ENCODE peak calls at places on chromosomes 4 and X, in five cellular contexts. One of them, this sample, is unnamed.

GRCh38 chrX:110561036-110561435 is 202.4 kb downstream of the RTL9 start:
- DNase-seq in heart left ventricle: no peak
- DNase-seq in IMR-90: no peak
- DNase-seq in H54: no peak
- DNase-seq in HCT116: no peak
- DNase-seq in this sample: no peak

GRCh38 chr4:30416547-30416946 is 303.6 kb upstream of the PCDH7 start:
- DNase-seq in IMR-90: no peak
- DNase-seq in heart left ventricle: no peak
- DNase-seq in HCT116: no peak
- DNase-seq in H54: no peak
- DNase-seq in this sample: no peak

GRCh38 chr4:56276547-56276946 is 110.7 kb downstream of the AASDH start:
- DNase-seq in heart left ventricle: no peak
- DNase-seq in HCT116: no peak
- DNase-seq in H54: no peak
- DNase-seq in IMR-90: peak; percentile 19
- DNase-seq in this sample: no peak

GRCh38 chrX:103211012-103211715 is 3.7 kb upstream of the BEX4 start:
- DNase-seq in IMR-90: peak; percentile 34
- DNase-seq in HCT116: peak; percentile 10
- DNase-seq in H54: no peak
- DNase-seq in heart left ventricle: no peak
- DNase-seq in this sample: peak; percentile 63

GRCh38 chrX:41655101-41655500 is 33.7 kb upstream of the GPR34 start:
- DNase-seq in HCT116: no peak
- DNase-seq in heart left ventricle: no peak
- DNase-seq in H54: no peak
- DNase-seq in IMR-90: no peak
- DNase-seq in this sample: no peak

GRCh38 chrX:105647749-105648148 is 174.6 kb upstream of the NRK start:
- DNase-seq in H54: no peak
- DNase-seq in HCT116: no peak
- DNase-seq in heart left ventricle: no peak
- DNase-seq in IMR-90: no peak
- DNase-seq in this sample: no peak

GRCh38 chr4:176150283-176150682 is 45.1 kb downstream of the SPATA4 start:
- DNase-seq in H54: no peak
- DNase-seq in IMR-90: peak; percentile 46
- DNase-seq in heart left ventricle: no peak
- DNase-seq in HCT116: peak; percentile 23
- DNase-seq in this sample: no peak

GRCh38 chr4:39873823-39874222 is 103.9 kb downstream of the PDS5A start:
- DNase-seq in HCT116: no peak
- DNase-seq in heart left ventricle: no peak
- DNase-seq in IMR-90: no peak
- DNase-seq in H54: no peak
- DNase-seq in this sample: no peak

GRCh38 chr4:163875327-163875726 is 380.8 kb downstream of the TMA16 start:
- DNase-seq in heart left ventricle: no peak
- DNase-seq in HCT116: no peak
- DNase-seq in IMR-90: no peak
- DNase-seq in H54: no peak
- DNase-seq in this sample: no peak

GRCh38 chr4:76622126-76622525 is 187.1 kb downstream of the SHROOM3 start:
- DNase-seq in H54: no peak
- DNase-seq in IMR-90: peak; percentile 31
- DNase-seq in HCT116: no peak
- DNase-seq in heart left ventricle: no peak
- DNase-seq in this sample: no peak

DNA sequence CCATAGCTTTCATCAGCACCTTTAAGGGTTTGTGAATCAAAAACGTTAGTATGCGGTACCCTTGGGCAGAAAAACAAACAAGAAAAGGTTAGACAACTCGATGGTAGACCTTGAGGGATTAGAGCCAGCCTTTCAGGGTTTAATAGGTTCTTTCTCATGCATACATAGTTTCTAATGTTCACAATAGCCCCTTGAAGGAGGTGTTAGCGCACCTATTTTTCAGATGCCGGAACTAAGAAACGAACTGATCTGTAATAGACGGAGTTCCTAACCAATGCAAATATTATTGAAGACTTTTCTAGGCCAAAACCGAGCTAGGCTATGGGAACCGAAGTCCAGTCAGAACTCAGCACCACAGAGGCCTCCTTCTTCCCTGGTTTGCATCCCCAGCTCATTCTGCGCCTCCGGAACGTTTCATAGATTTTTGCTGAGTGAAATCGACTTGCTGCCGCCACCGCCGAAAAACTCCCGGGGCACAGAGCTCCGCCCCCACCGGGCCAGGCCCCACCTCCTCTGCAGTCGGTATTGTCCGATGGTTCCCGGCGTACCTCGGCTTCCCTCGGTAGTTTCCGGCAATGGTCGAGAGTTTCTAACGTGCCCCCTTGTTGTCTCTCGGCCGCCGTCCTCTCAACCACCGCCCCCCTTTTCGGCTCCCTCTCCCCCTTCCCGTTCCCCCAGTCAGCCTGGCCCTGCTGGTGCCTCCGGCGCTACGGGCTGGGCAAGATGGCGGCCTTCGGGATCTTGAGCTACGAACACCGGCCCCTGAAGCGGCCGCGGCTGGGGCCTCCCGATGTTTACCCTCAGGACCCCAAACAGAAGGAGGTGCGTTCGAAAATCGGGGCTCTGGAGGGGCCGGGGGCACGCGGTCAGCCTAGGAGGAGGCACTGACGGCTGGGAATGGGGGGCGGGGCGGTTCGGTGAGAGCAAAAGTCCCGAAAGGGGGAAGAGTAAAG is at the start of gene MED12:
- DNase-seq in HCT116: no peak
- DNase-seq in heart left ventricle: peak; percentile 88
- DNase-seq in IMR-90: peak; percentile 75
- DNase-seq in H54: peak; percentile 59
- DNase-seq in this sample: peak; percentile 92
- TF ChIP-seq POLR2A in HCT116: peak; percentile 43
- TF ChIP-seq POLR2A in heart left ventricle: no peak
- TF ChIP-seq POLR2A in IMR-90: peak; percentile 15
- TF ChIP-seq POLR2A in H54: peak; percentile 31
- TF ChIP-seq POLR2A in this sample: no peak

DNA sequence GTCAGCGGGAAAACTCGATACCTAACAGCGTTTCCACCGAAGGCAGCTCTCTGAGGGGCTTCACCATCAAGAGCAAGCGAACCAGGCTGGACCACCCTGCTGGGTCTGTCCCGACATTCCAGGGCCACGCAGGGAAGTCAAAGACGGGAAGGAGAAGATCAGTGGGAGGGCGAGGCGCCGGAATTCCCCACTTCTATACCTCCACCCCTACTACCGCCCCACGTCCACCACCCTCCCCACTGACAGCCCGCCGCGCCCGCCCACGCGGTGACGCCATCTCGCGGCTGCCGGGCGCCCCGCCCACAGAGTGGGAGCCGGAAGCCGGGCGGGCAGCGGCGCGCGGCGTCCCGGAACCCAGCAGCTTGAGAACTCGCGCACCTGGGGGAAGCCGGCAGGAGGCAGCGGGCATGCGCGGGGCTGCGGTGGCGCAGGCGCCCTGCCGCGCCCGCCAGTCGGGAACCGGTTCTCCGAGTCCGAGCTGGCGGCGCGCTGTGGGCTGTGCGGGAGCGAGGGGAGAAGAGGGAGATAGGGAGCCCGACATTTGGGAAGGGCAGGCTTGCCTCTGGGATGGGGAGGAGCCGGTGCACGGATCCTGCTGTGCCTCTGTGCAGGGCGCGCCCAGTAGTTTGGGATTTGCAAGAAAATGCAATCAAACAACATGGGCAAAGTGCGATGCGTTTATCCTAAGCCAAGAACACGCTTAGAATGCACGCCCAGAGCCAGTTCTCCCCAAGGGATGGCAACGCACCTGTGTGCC is 3.2 kb upstream of the STIM2 start:
- DNase-seq in H54: peak; percentile 66
- DNase-seq in IMR-90: peak; percentile 84
- DNase-seq in HCT116: peak; percentile 67
- DNase-seq in heart left ventricle: peak; percentile 95
- DNase-seq in this sample: peak; percentile 94
- TF ChIP-seq POLR2A in H54: peak; percentile 67
- TF ChIP-seq POLR2A in IMR-90: no peak
- TF ChIP-seq POLR2A in HCT116: peak; percentile 72
- TF ChIP-seq POLR2A in heart left ventricle: no peak
- TF ChIP-seq POLR2A in this sample: no peak

DNA sequence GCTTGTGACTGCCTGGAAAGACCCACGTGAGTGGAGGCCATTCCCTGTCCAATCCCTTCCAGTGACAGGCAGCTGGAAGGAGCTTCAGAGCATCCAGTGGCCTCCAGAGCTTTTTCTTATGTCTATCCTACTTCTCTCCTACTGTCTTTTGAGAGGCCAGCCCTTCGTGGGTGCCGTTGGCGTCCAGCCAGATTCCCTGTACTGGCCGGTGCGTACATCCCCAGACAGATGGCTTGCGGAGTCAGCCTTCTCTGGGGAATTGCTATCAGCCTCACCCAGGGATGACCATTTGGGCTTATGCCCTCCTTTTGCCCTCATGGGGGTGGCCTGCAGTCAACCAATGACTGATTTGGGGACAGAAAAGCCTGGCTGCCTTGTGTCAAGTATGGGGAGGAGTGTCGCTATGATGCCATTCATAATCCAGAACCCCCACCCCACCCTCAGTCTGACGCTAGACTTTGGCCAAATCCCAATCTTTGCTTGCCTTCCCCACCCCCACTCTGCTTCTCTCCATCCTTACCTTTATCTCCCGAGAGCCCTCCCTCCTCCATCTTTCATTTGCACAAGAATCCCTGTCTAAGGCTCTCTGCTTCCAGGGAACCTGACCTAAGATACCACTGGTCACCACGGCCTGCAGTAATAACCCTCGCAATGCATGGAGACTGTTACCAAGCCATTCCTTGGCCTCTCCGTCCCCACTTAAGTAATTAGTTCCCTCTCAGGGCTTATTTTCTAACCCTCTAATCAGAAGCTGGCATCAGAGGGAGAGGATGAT is 150.3 kb upstream of the BCOR start:
- DNase-seq in HCT116: no peak
- DNase-seq in IMR-90: no peak
- DNase-seq in H54: no peak
- DNase-seq in heart left ventricle: no peak
- DNase-seq in this sample: no peak
- TF ChIP-seq POLR2A in HCT116: no peak
- TF ChIP-seq POLR2A in IMR-90: no peak
- TF ChIP-seq POLR2A in H54: no peak
- TF ChIP-seq POLR2A in heart left ventricle: no peak
- TF ChIP-seq POLR2A in this sample: no peak

GRCh38 chrX:30995060-30995700 is 76.7 kb downstream of the FTHL17 start:
- DNase-seq in IMR-90: no peak
- DNase-seq in HCT116: no peak
- DNase-seq in H54: no peak
- DNase-seq in heart left ventricle: no peak
- DNase-seq in this sample: no peak
- TF ChIP-seq POLR2A in IMR-90: no peak
- TF ChIP-seq POLR2A in HCT116: no peak
- TF ChIP-seq POLR2A in H54: no peak
- TF ChIP-seq POLR2A in heart left ventricle: no peak
- TF ChIP-seq POLR2A in this sample: no peak